ENCODE peak calls at places on chromosome 18, in five cellular contexts. W is K562, X is GM12878, E is HepG2, Y is H1. S is an unnamed sample.

GRCh38 chr18:46649071-46649862 is 7.8 kb downstream of the LOXHD1 start:
- DNase-seq in X (no peak), W (no peak), Y (no peak), E (no peak), S (no peak)

GRCh38 chr18:56445422-56445821 is 193.0 kb downstream of the TXNL1 start:
- DNase-seq in W (no peak), E (no peak), Y (no peak), X (no peak), S (no peak)

GRCh38 chr18:12911025-12911927 is 27.2 kb upstream of the PTPN2 start:
- DNase-seq in E (no peak), Y (no peak), X (no peak), W (no peak), S (no peak)

GRCh38 chr18:12768622-12769021 is 65.8 kb downstream of the PSMG2 start:
- DNase-seq in E (no peak), W (no peak), X (no peak), Y (no peak), S (no peak)

GRCh38 chr18:10032331-10032979 is 118.6 kb downstream of the VAPA start:
- DNase-seq in X (no peak), W (no peak), Y (peak; percentile 44), E (no peak), S (no peak)

GRCh38 chr18:7325126-7325430 is 94.2 kb downstream of the LRRC30 start:
- DNase-seq in X (no peak), E (no peak), W (no peak), Y (no peak), S (no peak)

GRCh38 chr18:49691177-49691608 is 122.1 kb downstream of the ACAA2 start:
- DNase-seq in Y (no peak), X (no peak), W (no peak), E (no peak), S (peak; percentile 7)

GRCh38 chr18:48306838-48307237 is 102.3 kb downstream of the ZBTB7C start:
- DNase-seq in Y (no peak), W (no peak), E (no peak), X (no peak), S (no peak)

GRCh38 chr18:68623342-68623741 is 91.6 kb downstream of the TMX3 start:
- DNase-seq in E (peak; percentile 47), X (no peak), Y (peak; percentile 15), W (peak; percentile 10), S (peak; percentile 16)

GRCh38 chr18:63477972-63478371 is 1.2 kb downstream of the SERPINB5 start:
- DNase-seq in E (no peak), W (no peak), X (no peak), Y (no peak), S (no peak)

GRCh38 chr18:59219672-59220163 is at the start of gene GRP:
- DNase-seq in W (no peak), E (no peak), Y (no peak), X (no peak), S (no peak)

GRCh38 chr18:55268146-55268545 is 308.9 kb upstream of the CCDC68 start:
- DNase-seq in Y (no peak), W (no peak), X (peak; percentile 94), E (no peak), S (no peak)

GRCh38 chr18:13470555-13471494 is 252.3 kb downstream of the LDLRAD4 start:
- DNase-seq in Y (no peak), W (no peak), E (peak; percentile 63), X (no peak), S (no peak)

GRCh38 chr18:74631242-74632087 is 33.8 kb downstream of the ZNF407 start:
- DNase-seq in X (no peak), Y (no peak), E (no peak), W (no peak), S (no peak)

GRCh38 chr18:56982756-56983155 is 164.1 kb upstream of the BOD1L2 start:
- DNase-seq in W (no peak), E (no peak), Y (no peak), X (no peak), S (no peak)

GRCh38 chr18:10040287-10041011 is 126.6 kb downstream of the VAPA start:
- DNase-seq in E (no peak), Y (no peak), W (no peak), X (no peak), S (no peak)

GRCh38 chr18:28831476-28831875 is 654.5 kb upstream of the CDH2 start:
- DNase-seq in X (no peak), W (no peak), Y (no peak), E (no peak), S (no peak)

GRCh38 chr18:25261768-25262167 is 90.2 kb downstream of the ZNF521 start:
- DNase-seq in W (no peak), Y (no peak), E (no peak), X (no peak), S (no peak)

GRCh38 chr18:77102246-77103040 is 30.1 kb downstream of the MBP start:
- DNase-seq in Y (no peak), X (peak; percentile 74), W (no peak), E (no peak), S (no peak)

GRCh38 chr18:68177807-68178702 is 536.9 kb downstream of the TMX3 start:
- DNase-seq in E (peak; percentile 74), Y (no peak), X (no peak), W (no peak), S (no peak)

GRCh38 chr18:76450912-76451421 is 44.1 kb downstream of the ZNF516 start:
- DNase-seq in E (no peak), X (peak; percentile 37), W (no peak), Y (no peak), S (no peak)

GRCh38 chr18:64037812-64038414 is 68.0 kb downstream of the SERPINB8 start:
- DNase-seq in W (peak; percentile 14), X (no peak), Y (no peak), E (peak; percentile 50), S (peak; percentile 36)

GRCh38 chr18:7757175-7757574 is 190.1 kb downstream of the PTPRM start:
- DNase-seq in X (no peak), E (no peak), W (no peak), Y (no peak), S (no peak)

GRCh38 chr18:27991391-27991790 is 185.5 kb downstream of the CDH2 start:
- DNase-seq in X (no peak), Y (no peak), W (no peak), E (peak; percentile 43), S (no peak)

GRCh38 chr18:7937268-7937667 is 370.2 kb downstream of the PTPRM start:
- DNase-seq in W (no peak), Y (no peak), E (no peak), X (no peak), S (no peak)

GRCh38 chr18:61972389-61973264 is 79.8 kb upstream of the RNF152 start:
- DNase-seq in E (no peak), W (no peak), Y (no peak), X (no peak), S (no peak)

GRCh38 chr18:56306793-56307192 is 331.6 kb downstream of the TXNL1 start:
- DNase-seq in X (no peak), E (no peak), Y (no peak), W (no peak), S (no peak)

GRCh38 chr18:48534364-48534763 is 4.5 kb upstream of the CTIF start:
- DNase-seq in Y (no peak), E (no peak), W (no peak), X (no peak), S (no peak)

GRCh38 chr18:59061914-59062642 is 77.6 kb upstream of the SEC11C start:
- DNase-seq in E (no peak), Y (no peak), W (no peak), X (peak; percentile 27), S (no peak)

GRCh38 chr18:75223687-75224347 is 13.2 kb downstream of the TSHZ1 start:
- DNase-seq in W (no peak), E (peak; percentile 10), Y (no peak), X (no peak), S (no peak)

GRCh38 chr18:48923746-48924580 is 26.8 kb downstream of the SMAD7 start:
- DNase-seq in E (no peak), Y (no peak), W (no peak), X (no peak), S (no peak)

GRCh38 chr18:59650266-59650820 is 46.9 kb downstream of the CCBE1 start:
- DNase-seq in W (no peak), E (no peak), X (no peak), Y (no peak), S (no peak)

DNA sequence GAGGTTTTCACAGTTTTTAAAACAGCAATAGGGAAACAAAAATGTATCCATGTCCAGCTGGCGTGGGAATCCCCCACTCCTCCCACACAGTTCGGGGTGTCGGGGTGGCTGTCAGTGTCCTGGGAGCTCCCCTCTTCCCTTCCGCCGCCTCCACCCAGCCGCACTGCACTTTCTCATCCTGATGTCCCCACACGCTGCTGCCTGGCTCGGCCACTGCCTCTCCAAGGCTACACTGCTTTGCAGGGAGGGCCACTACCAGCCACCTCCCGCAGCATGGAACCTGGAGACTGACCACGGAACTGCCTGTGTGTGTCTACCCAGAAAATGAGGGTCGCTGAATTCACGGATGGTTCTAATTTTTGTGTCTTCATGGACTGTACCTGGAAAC is 138.7 kb upstream of the CTDP1 start:
- DNase-seq in Y (no peak), W (no peak), X (no peak), E (no peak), S (no peak)
- TF ChIP-seq SRF in Y (no peak), W (no peak), X (no peak), E (no peak), S (no peak)

GRCh38 chr18:44842588-44843412 is 162.1 kb downstream of the SETBP1 start:
- DNase-seq in W (no peak), X (no peak), Y (no peak), E (no peak), S (no peak)
- H3K4me1 ChIP-seq in W (peaks cover 6% of the 10 kb centered on the region), X (peaks cover 23% of the 10 kb centered on the region), Y (peaks cover 2% of the 10 kb centered on the region), E (no peaks in the 10 kb centered on the region), S (no peaks in the 10 kb centered on the region)

GRCh38 chr18:36284671-36285295 is 12.7 kb upstream of the FHOD3 start:
- DNase-seq in Y (no peak), E (peak; percentile 62), W (peak; percentile 55), X (peak; percentile 40), S (peak; percentile 60)
- TF ChIP-seq YY1 in Y (no peak), E (no peak), W (no peak), X (peak; percentile 40), S (no peak)

GRCh38 chr18:50816767-50817166 is 3.0 kb downstream of the MRO start:
- DNase-seq in X (no peak), W (no peak), E (no peak), Y (no peak), S (no peak)

GRCh38 chr18:50819727-50820378 is at the start of gene MRO:
- DNase-seq in E (peak; percentile 58), Y (peak; percentile 62), W (peak; percentile 69), X (no peak), S (no peak)

GRCh38 chr18:50819027-50819726 is 639 bp downstream of the MRO start:
- DNase-seq in Y (peak; percentile 47), E (peak; percentile 56), X (no peak), W (peak; percentile 16), S (no peak)

GRCh38 chr18:50817898-50818250 is 1.9 kb downstream of the MRO start:
- DNase-seq in Y (no peak), X (no peak), E (no peak), W (no peak), S (no peak)

DNA sequence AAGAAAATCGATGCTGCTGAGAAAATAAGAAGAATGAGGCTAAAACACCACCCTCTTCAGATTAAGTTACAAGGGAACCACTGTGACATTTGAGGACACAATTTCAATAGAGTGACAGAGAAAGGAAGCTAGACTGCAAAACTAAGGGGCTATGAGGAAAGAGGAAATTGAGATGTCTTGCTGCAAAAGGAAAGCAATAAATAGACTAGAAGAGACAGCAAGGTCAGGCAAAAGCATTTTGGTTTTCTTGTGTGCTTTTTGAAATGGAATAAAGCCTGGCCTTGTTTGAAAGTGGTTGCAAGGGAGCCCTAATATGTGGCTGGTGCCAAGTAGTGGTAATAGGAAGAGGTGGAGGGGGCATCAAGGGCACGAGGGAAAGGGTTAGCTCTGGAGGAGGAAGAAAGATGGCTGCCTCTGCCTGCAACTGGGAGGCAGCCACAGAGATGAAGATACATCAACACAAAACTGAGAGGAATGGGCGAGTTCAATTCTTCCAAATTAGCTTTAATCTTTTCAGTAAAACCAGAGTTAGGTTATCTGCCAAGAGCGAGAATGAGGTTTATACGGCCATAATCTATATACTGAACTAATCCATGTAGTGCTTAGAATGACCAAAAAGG is 1.2 kb upstream of the MRO start:
- DNase-seq in W (no peak), Y (no peak), X (no peak), E (no peak), S (no peak)
- TF ChIP-seq SRF in W (no peak), Y (no peak), X (no peak), E (no peak), S (no peak)